ENCODE peak calls at places on chromosomes 6 and 20, in six cellular contexts. S is IMR-90, J is GM12878, A is A549, K is K562, Y is HepG2. D is an unnamed sample.

GRCh38 chr6:46684771-46685170 is 2.9 kb upstream of the TDRD6 start:
- DNase-seq in S (peak; percentile 44), J (no peak), A (no peak), K (no peak), Y (no peak), D (no peak)

GRCh38 chr6:39048481-39049399 is at the start of gene GLP1R:
- DNase-seq in S (no peak), J (no peak), A (no peak), K (peak; percentile 44), Y (no peak), D (no peak)

GRCh38 chr6:11424395-11425050 is 113.0 kb upstream of the TMEM170B start:
- DNase-seq in S (no peak), J (no peak), A (no peak), K (no peak), Y (no peak), D (no peak)

GRCh38 chr20:32648761-32649615 is 24.8 kb downstream of the C20orf203 start:
- DNase-seq in S (peak; percentile 17), J (no peak), A (no peak), K (peak; percentile 58), Y (no peak), D (no peak)

GRCh38 chr6:117448732-117449131 is 23.0 kb upstream of the ROS1 start:
- DNase-seq in S (peak; percentile 94), J (no peak), A (peak; percentile 31), K (no peak), Y (no peak), D (no peak)

GRCh38 chr6:75563032-75563431 is 38.6 kb upstream of the SENP6 start:
- DNase-seq in S (peak; percentile 47), J (no peak), A (peak; percentile 21), K (no peak), Y (peak; percentile 37), D (peak; percentile 30)

GRCh38 chr6:104320896-104321295 is 538.8 kb downstream of the HACE1 start:
- DNase-seq in S (no peak), J (no peak), A (no peak), K (no peak), Y (no peak), D (no peak)

GRCh38 chr6:32081168-32081624 is 27.9 kb downstream of the TNXB start:
- DNase-seq in S (peak; percentile 89), J (no peak), A (no peak), K (peak; percentile 74), Y (no peak), D (no peak)

GRCh38 chr20:5364136-5364821 is 47.5 kb upstream of the PROKR2 start:
- DNase-seq in S (no peak), J (no peak), A (no peak), K (no peak), Y (no peak), D (no peak)

GRCh38 chr6:30061766-30062458 is 847 bp downstream of the POLR1H start:
- DNase-seq in S (peak; percentile 17), J (no peak), A (no peak), K (no peak), Y (no peak), D (peak; percentile 28)

GRCh38 chr20:61162506-61162905 is 89.6 kb upstream of the CDH4 start:
- DNase-seq in S (no peak), J (no peak), A (no peak), K (no peak), Y (no peak), D (no peak)

GRCh38 chr6:30725713-30726505 is 5.8 kb downstream of the TUBB start:
- DNase-seq in S (peak; percentile 68), J (no peak), A (no peak), K (no peak), Y (no peak), D (no peak)

GRCh38 chr6:125314019-125314581 is 12.3 kb upstream of the HDDC2 start:
- DNase-seq in S (peak; percentile 61), J (no peak), A (peak; percentile 27), K (peak; percentile 55), Y (peak; percentile 53), D (peak; percentile 75)

GRCh38 chr20:43835944-43836540 is 78.6 kb upstream of the TOX2 start:
- DNase-seq in S (no peak), J (no peak), A (no peak), K (no peak), Y (no peak), D (no peak)

GRCh38 chr6:134368670-134369069 is 50.8 kb upstream of the SGK1 start:
- DNase-seq in S (no peak), J (no peak), A (no peak), K (no peak), Y (no peak), D (no peak)

GRCh38 chr20:37915800-37916570 is 13.1 kb downstream of the VSTM2L start:
- DNase-seq in S (no peak), J (no peak), A (no peak), K (peak; percentile 54), Y (peak; percentile 40), D (no peak)
- TF ChIP-seq BHLHE40 in S (no peak), J (no peak), A (no peak), K (no peak), Y (no peak), D (no peak)

DNA sequence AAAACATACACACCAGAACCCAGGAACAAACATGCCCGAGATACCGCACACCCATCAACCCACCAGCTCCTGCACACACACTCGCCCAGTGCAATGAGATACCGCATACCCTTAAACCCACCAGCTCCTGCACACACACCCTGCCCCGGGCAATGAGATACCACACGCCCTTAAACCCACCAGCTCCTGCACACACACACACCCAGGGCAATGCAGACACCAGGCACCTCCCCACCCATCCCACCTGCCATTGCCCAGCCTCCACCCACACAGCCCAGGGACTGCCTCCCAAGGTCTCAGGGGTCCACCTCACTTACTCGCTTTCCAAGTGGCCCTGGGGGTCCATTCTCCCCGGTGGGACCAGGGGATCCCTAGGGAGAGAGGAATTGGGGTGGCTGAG is 24.1 kb downstream of the COL11A2 start:
- DNase-seq in S (no peak), J (no peak), A (no peak), K (no peak), Y (no peak), D (no peak)
- TF ChIP-seq BHLHE40 in S (no peak), J (no peak), A (no peak), K (no peak), Y (no peak), D (no peak)

DNA sequence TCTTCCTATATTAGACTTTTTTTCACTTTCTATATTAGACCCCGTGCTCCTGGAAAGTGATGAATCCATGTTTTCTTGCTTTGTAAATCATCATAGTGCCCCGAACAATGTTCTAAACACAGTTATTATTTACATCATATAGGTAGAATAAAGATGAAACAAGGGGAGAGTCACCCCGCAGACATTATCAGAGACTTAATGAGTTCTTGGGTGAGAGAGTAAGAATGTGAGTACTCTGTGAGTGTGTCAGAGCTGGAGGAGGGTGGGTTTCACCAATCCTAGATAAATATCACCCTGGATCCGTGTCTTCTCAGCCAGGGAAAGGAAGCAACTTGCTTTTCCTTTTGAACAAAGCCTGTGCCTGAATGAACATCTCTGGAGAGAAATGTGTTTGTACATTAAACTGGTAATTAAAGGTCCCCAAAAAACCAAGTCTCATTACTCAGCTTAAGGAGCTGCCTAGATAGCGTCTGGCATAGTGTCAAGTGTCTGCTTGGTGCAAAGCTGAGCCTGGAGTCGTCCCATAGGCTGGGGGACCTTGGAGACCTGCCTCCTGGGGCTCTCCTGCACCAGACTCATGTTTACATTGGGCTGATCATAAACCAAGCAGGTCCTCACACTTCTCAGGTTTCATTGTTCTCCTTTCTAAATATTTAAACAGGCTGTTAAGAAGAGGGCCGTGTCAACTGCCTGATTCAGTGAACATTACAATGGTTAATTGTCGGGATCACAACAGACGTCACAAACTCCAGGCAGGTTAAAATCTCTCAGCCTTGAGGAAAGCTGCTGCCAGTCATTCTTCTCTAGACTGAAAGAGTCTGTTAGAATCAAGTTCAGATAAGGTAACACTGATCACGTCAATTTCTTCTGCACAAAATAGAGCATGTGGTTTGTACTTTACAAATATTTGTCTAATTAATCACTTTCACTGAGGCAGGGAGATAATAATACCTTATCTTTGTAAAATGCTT is 179.7 kb upstream of the MYLIP start:
- DNase-seq in S (no peak), J (no peak), A (peak; percentile 44), K (peak; percentile 55), Y (peak; percentile 77), D (peak; percentile 73)
- TF ChIP-seq BHLHE40 in S (no peak), J (no peak), A (no peak), K (peak; percentile 39), Y (no peak), D (no peak)

GRCh38 chr6:90003941-90004340 is 109.7 kb downstream of the GJA10 start:
- DNase-seq in S (peak; percentile 18), J (no peak), A (no peak), K (no peak), Y (no peak), D (no peak)
- TF ChIP-seq BHLHE40 in S (no peak), J (no peak), A (no peak), K (no peak), Y (no peak), D (no peak)

DNA sequence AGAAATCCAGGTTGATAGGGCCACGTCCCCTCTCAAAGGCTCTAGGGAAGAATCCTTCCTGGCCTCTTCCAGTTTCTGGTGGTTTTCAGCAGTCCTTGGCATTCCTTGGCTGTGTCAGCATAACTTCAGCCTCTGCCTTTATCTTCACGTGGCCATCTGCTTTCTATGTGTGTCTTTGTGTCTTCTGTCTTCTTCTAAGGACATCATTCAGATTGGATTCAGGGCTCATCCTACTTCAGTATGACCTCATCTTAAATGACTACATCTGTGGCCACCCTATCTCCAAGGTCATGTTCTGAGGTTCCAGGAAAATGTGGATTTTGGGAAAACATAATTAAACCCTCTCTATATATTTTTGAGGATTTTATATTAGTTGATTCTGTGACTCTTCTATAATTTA is 23.0 kb downstream of the C6orf89 start:
- DNase-seq in S (no peak), J (no peak), A (no peak), K (peak; percentile 39), Y (no peak), D (no peak)
- TF ChIP-seq BHLHE40 in S (no peak), J (no peak), A (no peak), K (no peak), Y (no peak), D (no peak)

D was measured in HEK293T.